ENCODE peak calls at places on chromosomes 12 and 14, in six cellular contexts. F, V, C, J, O and P are unnamed samples.
A peak's percentile ranks its signal among the peaks of the same experiment; 100 is the strongest.

GRCh38 chr14:87508333-87508732 is 484.6 kb downstream of the GALC start:
- DNase-seq in J (no peak), F (no peak), V (no peak), O (no peak), C (no peak), P (no peak)

GRCh38 chr12:77591959-77592358 is 238.7 kb upstream of the NAV3 start:
- DNase-seq in O (no peak), C (no peak), J (no peak), V (no peak), F (no peak), P (no peak)

GRCh38 chr14:64656986-64657385 is 47.2 kb upstream of the PLEKHG3 start:
- DNase-seq in V (no peak), C (no peak), F (no peak), J (no peak), O (peak; percentile 71), P (no peak)

GRCh38 chr14:100190126-100190525 is 30.7 kb upstream of the DEGS2 start:
- DNase-seq in C (no peak), J (no peak), O (no peak), F (no peak), V (no peak), P (no peak)

GRCh38 chr12:20646239-20646827 is 48.8 kb upstream of the SLCO1C1 start:
- DNase-seq in O (peak; percentile 52), F (no peak), C (peak; percentile 12), J (peak; percentile 76), V (peak; percentile 60), P (peak; percentile 3)

GRCh38 chr14:23275412-23275811 is 10.5 kb downstream of the HOMEZ start:
- DNase-seq in V (no peak), O (no peak), J (no peak), F (no peak), C (no peak), P (no peak)

GRCh38 chr12:115354007-115354452 is 670.1 kb upstream of the TBX3 start:
- DNase-seq in C (peak; percentile 22), F (no peak), V (peak; percentile 98), O (peak; percentile 91), J (peak; percentile 28), P (no peak)

GRCh38 chr12:64826234-64826633 is 1.8 kb downstream of the TBC1D30 start:
- DNase-seq in V (peak; percentile 45), C (peak; percentile 22), O (peak; percentile 61), F (peak; percentile 64), J (peak; percentile 65), P (no peak)

GRCh38 chr14:103155013-103155412 is 31.8 kb downstream of the TNFAIP2 start:
- DNase-seq in J (peak; percentile 45), O (peak; percentile 97), V (peak; percentile 13), C (peak; percentile 65), F (peak; percentile 81), P (no peak)

GRCh38 chr14:22978873-22979671 is 3.3 kb downstream of the AJUBA start:
- DNase-seq in F (no peak), C (no peak), O (no peak), J (no peak), V (no peak), P (no peak)

GRCh38 chr12:110846615-110847566 is at the start of gene CCDC63:
- DNase-seq in C (peak; percentile 53), O (peak; percentile 73), J (peak; percentile 86), V (no peak), F (peak; percentile 63), P (no peak)

GRCh38 chr12:41014643-41015020 is 173.5 kb upstream of the PDZRN4 start:
- DNase-seq in O (no peak), C (no peak), V (peak; percentile 0), F (no peak), J (no peak), P (no peak)

GRCh38 chr14:72416892-72417291 is 477.0 kb downstream of the DPF3 start:
- DNase-seq in J (peak; percentile 15), F (no peak), V (no peak), O (no peak), C (no peak), P (no peak)

GRCh38 chr14:61188196-61188595 is 92.9 kb downstream of the TMEM30B start:
- DNase-seq in F (peak; percentile 45), J (no peak), C (no peak), V (no peak), O (peak; percentile 35), P (no peak)

GRCh38 chr12:81598205-81598604 is 160.9 kb downstream of the PPFIA2 start:
- DNase-seq in F (no peak), V (no peak), C (no peak), O (no peak), J (no peak), P (no peak)

GRCh38 chr12:4276524-4277204 is 3.1 kb downstream of the CCND2 start:
- DNase-seq in O (peak; percentile 88), C (peak; percentile 77), V (peak; percentile 82), F (peak; percentile 85), J (peak; percentile 91), P (peak; percentile 60)

GRCh38 chr12:14416658-14417057 is 51.2 kb downstream of the ATF7IP start:
- DNase-seq in C (no peak), O (peak; percentile 21), V (peak; percentile 93), J (peak; percentile 47), F (no peak), P (no peak)

GRCh38 chr12:97275261-97276197 is 187.1 kb upstream of the RMST start:
- DNase-seq in O (no peak), C (peak; percentile 42), V (no peak), J (no peak), F (no peak), P (no peak)

GRCh38 chr12:108806921-108807320 is 50.5 kb downstream of the SSH1 start:
- DNase-seq in C (no peak), J (no peak), O (no peak), V (no peak), F (no peak), P (no peak)

GRCh38 chr12:62971769-62972525 is 37.0 kb upstream of the PPM1H start:
- DNase-seq in F (no peak), C (no peak), V (no peak), O (no peak), J (no peak), P (no peak)

GRCh38 chr12:126343352-126343751 is 1278.1 kb downstream of the AACS start:
- DNase-seq in O (no peak), V (no peak), J (no peak), C (no peak), F (no peak), P (no peak)

GRCh38 chr12:108477881-108478259 is 37.2 kb upstream of the FICD start:
- DNase-seq in V (no peak), F (no peak), C (no peak), J (no peak), O (no peak), P (no peak)

GRCh38 chr14:105876158-105876557 is 349.8 kb downstream of the TMEM121 start:
- DNase-seq in O (no peak), F (peak; percentile 12), C (no peak), V (no peak), J (peak; percentile 54), P (no peak)

GRCh38 chr12:90152897-90153624 is 444.4 kb upstream of the ATP2B1 start:
- DNase-seq in O (peak; percentile 30), F (no peak), V (no peak), J (peak; percentile 5), C (no peak), P (no peak)

GRCh38 chr14:26394114-26394855 is 203.5 kb downstream of the NOVA1 start:
- DNase-seq in O (peak; percentile 14), F (no peak), J (no peak), C (peak; percentile 20), V (peak; percentile 12), P (no peak)

GRCh38 chr12:84964048-84964447 is 51.4 kb upstream of the SLC6A15 start:
- DNase-seq in O (no peak), J (no peak), V (no peak), C (no peak), F (no peak), P (no peak)